ENCODE peak calls at places on chromosomes 3 and 15, in ten cellular contexts. D is right lobe of liver; M is WTC11; B is HFFc6; K is endothelial cell of umbilical vein; H is cardiac muscle cell; O is CD8-positive, alpha-beta T cell; E is cardiac fibroblast; T is psoas muscle; S is osteocyte. Q is an unnamed sample.

GRCh38 chr3:60046212-60046611 is 996.4 kb upstream of the CFAP20DC start:
- DNase-seq in K (no peak), D (peak; percentile 50), E (no peak), M (no peak), S (no peak), B (no peak), H (no peak), T (no peak), O (no peak), Q (no peak)

GRCh38 chr3:33144433-33144832 is 30.6 kb downstream of the CRTAP start:
- DNase-seq in K (no peak), B (no peak), S (peak; percentile 62), D (no peak), H (no peak), M (peak; percentile 76), T (no peak), O (peak; percentile 7), E (no peak), Q (no peak)

GRCh38 chr3:95905182-95905581 is 909.2 kb upstream of the EPHA6 start:
- DNase-seq in K (peak; percentile 27), S (no peak), M (no peak), B (no peak), O (no peak), D (no peak), E (no peak), T (no peak), H (no peak), Q (no peak)

GRCh38 chr15:67101981-67102929 is 36.9 kb downstream of the SMAD3 start:
- DNase-seq in T (no peak), E (peak; percentile 48), B (peak; percentile 77), D (no peak), M (no peak), S (no peak), H (peak; percentile 65), O (peak; percentile 39), K (peak; percentile 77), Q (no peak)

GRCh38 chr3:87268646-87269211 is 7.7 kb downstream of the POU1F1 start:
- DNase-seq in B (no peak), K (no peak), O (no peak), S (no peak), M (no peak), T (no peak), E (no peak), H (peak; percentile 4), D (no peak), Q (no peak)

GRCh38 chr3:197456271-197457091 is 99.3 kb downstream of the BDH1 start:
- DNase-seq in D (peak; percentile 91), E (peak; percentile 94), O (peak; percentile 22), K (peak; percentile 77), B (peak; percentile 89), T (peak; percentile 91), S (peak; percentile 94), M (peak; percentile 82), H (peak; percentile 96), Q (peak; percentile 95)

GRCh38 chr15:72118400-72118978 is at the start of gene SENP8:
- DNase-seq in O (no peak), M (no peak), T (no peak), B (no peak), K (no peak), S (no peak), H (no peak), E (no peak), D (no peak), Q (no peak)

GRCh38 chr3:184289426-184289938 is 9.6 kb upstream of the PSMD2 start:
- DNase-seq in D (peak; percentile 66), O (peak; percentile 39), S (no peak), H (peak; percentile 65), B (peak; percentile 27), K (peak; percentile 52), T (peak; percentile 45), E (peak; percentile 64), M (peak; percentile 88), Q (peak; percentile 56)

GRCh38 chr3:110743984-110744383 is 327.6 kb upstream of the NECTIN3 start:
- DNase-seq in E (no peak), D (no peak), T (no peak), M (no peak), S (no peak), B (no peak), H (no peak), K (no peak), O (no peak), Q (no peak)

GRCh38 chr3:5762506-5762905 is 575.0 kb downstream of the EDEM1 start:
- DNase-seq in E (no peak), O (no peak), H (no peak), T (no peak), D (no peak), S (no peak), K (no peak), M (no peak), B (no peak), Q (no peak)

GRCh38 chr15:89714775-89715174 is 24.2 kb downstream of the WDR93 start:
- DNase-seq in K (no peak), H (peak; percentile 86), O (no peak), E (peak; percentile 74), B (no peak), T (no peak), S (peak; percentile 32), D (no peak), M (no peak), Q (no peak)

GRCh38 chr3:11679964-11680363 is 36.2 kb upstream of the VGLL4 start:
- DNase-seq in O (no peak), S (no peak), K (no peak), T (no peak), B (no peak), H (no peak), D (no peak), E (no peak), M (no peak), Q (no peak)

GRCh38 chr3:94036909-94037507 is 8.6 kb upstream of the STX19 start:
- DNase-seq in S (no peak), T (no peak), O (no peak), E (peak; percentile 49), M (no peak), K (peak; percentile 9), D (no peak), H (peak; percentile 51), B (peak; percentile 67), Q (no peak)

GRCh38 chr3:40505599-40506462 is at the start of gene ZNF620:
- DNase-seq in H (peak; percentile 68), K (peak; percentile 88), B (no peak), T (peak; percentile 75), D (peak; percentile 85), E (peak; percentile 68), M (peak; percentile 88), S (peak; percentile 90), O (peak; percentile 40), Q (no peak)
- TF ChIP-seq CTCF in H (peak; percentile 56), K (peak; percentile 51), B (peak; percentile 37), T (peak; percentile 28), D (no peak), E (peak; percentile 13), M (no peak), S (peak; percentile 45), O (peak; percentile 18), Q (peak; percentile 72)

GRCh38 chr3:57179580-57180410 is 14.6 kb upstream of the IL17RD start:
- DNase-seq in K (peak; percentile 30), M (no peak), O (no peak), D (no peak), T (no peak), B (peak; percentile 20), E (peak; percentile 46), H (peak; percentile 46), S (no peak), Q (no peak)
- TF ChIP-seq CTCF in K (peak; percentile 30), M (no peak), O (no peak), D (peak; percentile 21), T (peak; percentile 25), B (peak; percentile 69), E (peak; percentile 58), H (peak; percentile 47), S (peak; percentile 51), Q (peak; percentile 76)

GRCh38 chr3:188122571-188123169 is 31.3 kb upstream of the LPP start:
- DNase-seq in O (no peak), M (no peak), S (no peak), E (no peak), K (no peak), T (no peak), D (no peak), H (no peak), B (no peak), Q (no peak)

GRCh38 chr3:188123170-188123920 is 30.6 kb upstream of the LPP start:
- DNase-seq in E (peak; percentile 13), S (no peak), T (no peak), O (no peak), B (no peak), H (peak; percentile 37), D (no peak), K (no peak), M (no peak), Q (no peak)

GRCh38 chr3:188126271-188126670 is 27.7 kb upstream of the LPP start:
- DNase-seq in M (no peak), H (no peak), S (no peak), E (peak; percentile 10), O (no peak), D (no peak), K (no peak), T (no peak), B (peak; percentile 28), Q (no peak)

GRCh38 chr3:188125076-188125475 is 28.9 kb upstream of the LPP start:
- DNase-seq in M (no peak), E (no peak), K (no peak), S (no peak), B (no peak), D (no peak), O (no peak), T (no peak), H (no peak), Q (no peak)

DNA sequence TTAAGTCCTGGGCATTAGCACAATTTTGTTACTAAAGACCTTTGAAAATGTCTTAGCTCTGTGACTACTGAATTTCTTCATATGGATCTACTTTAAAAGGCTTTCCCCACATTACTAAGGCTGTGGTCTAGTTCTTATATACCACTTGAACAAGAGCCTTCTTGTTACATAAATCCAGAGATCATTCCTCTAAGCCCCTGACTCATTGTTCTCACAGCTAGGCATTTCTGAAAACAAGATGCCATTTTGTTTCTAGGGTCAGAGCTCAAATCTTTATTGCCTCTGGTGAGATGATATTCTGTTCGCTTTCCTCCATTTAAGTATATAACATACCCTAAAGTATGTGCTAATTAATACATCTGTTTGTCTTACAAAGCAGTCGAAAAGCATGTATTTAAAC is 29.8 kb upstream of the LPP start:
- DNase-seq in D (no peak), S (no peak), O (no peak), H (peak; percentile 13), T (no peak), K (no peak), E (no peak), B (no peak), M (no peak), Q (no peak)
- TF ChIP-seq CTCF in D (no peak), S (no peak), O (no peak), H (no peak), T (no peak), K (no peak), E (no peak), B (no peak), M (no peak), Q (no peak)

GRCh38 chr15:27392163-27392562 is 421.2 kb downstream of the GABRG3 start:
- DNase-seq in M (no peak), O (no peak), H (no peak), D (no peak), K (no peak), S (no peak), B (no peak), E (no peak), T (no peak), Q (no peak)
- TF ChIP-seq CTCF in M (no peak), O (no peak), H (no peak), D (no peak), K (no peak), S (no peak), B (no peak), E (no peak), T (no peak), Q (no peak)